ENCODE peak calls at places on chromosomes 13 and 19, in seven cellular contexts. R, A, E, C, P, L and Y are unnamed samples.

GRCh38 chr19:46350029-46350757 is 3.3 kb downstream of the PPP5C start:
- DNase-seq in R (no peak), A (no peak), E (no peak), C (no peak), P (no peak), L (peak), Y (no peak)

GRCh38 chr13:99439850-99440604 is 61.2 kb upstream of the TM9SF2 start:
- DNase-seq in R (no peak), A (no peak), E (no peak), C (no peak), P (no peak), L (no peak), Y (no peak)

GRCh38 chr13:53105881-53106280 is 77.3 kb downstream of the OLFM4 start:
- DNase-seq in R (no peak), A (no peak), E (no peak), C (no peak), P (peak), L (no peak), Y (peak)

GRCh38 chr13:40383132-40383531 is 283.3 kb downstream of the FOXO1 start:
- DNase-seq in R (no peak), A (no peak), E (no peak), C (no peak), P (no peak), L (no peak), Y (no peak)

GRCh38 chr19:19750131-19750841 is 17.4 kb upstream of the ZNF14 start:
- DNase-seq in R (no peak), A (no peak), E (no peak), C (no peak), P (no peak), L (no peak), Y (no peak)

GRCh38 chr19:38722947-38723605 is 21.2 kb downstream of the CAPN12 start:
- DNase-seq in R (no peak), A (no peak), E (no peak), C (no peak), P (no peak), L (no peak), Y (no peak)

GRCh38 chr13:99228737-99229691 is 28.4 kb downstream of the UBAC2 start:
- DNase-seq in R (no peak), A (no peak), E (no peak), C (peak), P (no peak), L (no peak), Y (no peak)

GRCh38 chr19:13401388-13401787 is 104.9 kb downstream of the CACNA1A start:
- DNase-seq in R (no peak), A (no peak), E (no peak), C (no peak), P (no peak), L (no peak), Y (peak)

GRCh38 chr13:44969858-44970484 is 19.3 kb downstream of the NUFIP1 start:
- DNase-seq in R (peak), A (no peak), E (peak), C (peak), P (peak), L (no peak), Y (no peak)

GRCh38 chr13:78714717-78715116 is 55.8 kb upstream of the OBI1 start:
- DNase-seq in R (no peak), A (no peak), E (no peak), C (no peak), P (no peak), L (no peak), Y (no peak)

GRCh38 chr13:113048766-113049165 is 56.8 kb upstream of the F7 start:
- DNase-seq in R (no peak), A (peak), E (no peak), C (no peak), P (no peak), L (peak), Y (no peak)

GRCh38 chr19:29277107-29277506 is 64.2 kb upstream of the UQCRFS1 start:
- DNase-seq in R (no peak), A (no peak), E (peak), C (peak), P (peak), L (no peak), Y (peak)

GRCh38 chr13:66794340-66795031 is 435.6 kb downstream of the PCDH9 start:
- DNase-seq in R (no peak), A (no peak), E (no peak), C (no peak), P (no peak), L (no peak), Y (no peak)

GRCh38 chr13:95553271-95553588 is 710 bp downstream of the CLDN10 start:
- DNase-seq in R (no peak), A (no peak), E (peak), C (no peak), P (no peak), L (no peak), Y (no peak)

GRCh38 chr19:49335071-49335783 is at the start of gene CD37:
- DNase-seq in R (no peak), A (no peak), E (no peak), C (peak), P (no peak), L (no peak), Y (no peak)

GRCh38 chr13:34591163-34591562 is 350.9 kb upstream of the NBEA start:
- DNase-seq in R (no peak), A (no peak), E (no peak), C (no peak), P (no peak), L (no peak), Y (no peak)

GRCh38 chr19:42370068-42370520 is 20.0 kb downstream of the CNFN start:
- DNase-seq in R (no peak), A (no peak), E (peak), C (no peak), P (no peak), L (no peak), Y (no peak)

GRCh38 chr13:44101347-44102083 is 221.8 kb downstream of the LACC1 start:
- DNase-seq in R (no peak), A (no peak), E (no peak), C (no peak), P (no peak), L (no peak), Y (no peak)

GRCh38 chr13:29847501-29847983 is 2.9 kb downstream of the UBL3 start:
- DNase-seq in R (no peak), A (no peak), E (peak), C (no peak), P (peak), L (no peak), Y (no peak)

GRCh38 chr19:55212447-55212846 is 3.1 kb upstream of the PTPRH start:
- DNase-seq in R (no peak), A (no peak), E (no peak), C (no peak), P (no peak), L (no peak), Y (peak)
- TF ChIP-seq CTCF in R (no peak), A (no peak), E (peak), C (peak), P (no peak), L (no peak), Y (peak)

GRCh38 chr13:105207586-105208293 is 1327.7 kb downstream of the EFNB2 start:
- DNase-seq in R (no peak), A (no peak), E (no peak), C (no peak), P (no peak), L (no peak), Y (no peak)
- TF ChIP-seq CTCF in R (no peak), A (no peak), E (no peak), C (no peak), P (no peak), L (no peak), Y (no peak)

DNA sequence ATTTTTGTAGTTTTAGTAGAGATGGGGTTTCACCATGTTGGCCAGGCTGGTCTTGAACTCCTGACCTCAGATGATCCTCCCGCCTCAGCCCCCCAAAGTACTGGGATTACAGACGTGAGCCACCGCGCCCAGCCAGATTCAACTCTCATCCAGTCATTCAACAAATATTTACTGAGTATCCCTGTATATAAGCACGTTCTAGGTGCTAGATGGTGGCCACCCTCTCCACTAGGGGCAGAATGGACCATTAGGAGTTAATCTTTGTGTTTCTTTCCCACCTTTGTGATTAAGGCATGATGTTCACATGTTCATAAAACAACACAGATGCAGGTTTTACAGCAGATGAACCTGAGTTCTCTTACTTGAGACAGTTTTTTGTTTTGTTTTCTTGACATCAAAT is 7.3 kb downstream of the SHKBP1 start:
- DNase-seq in R (no peak), A (no peak), E (no peak), C (no peak), P (no peak), L (no peak), Y (no peak)
- TF ChIP-seq CTCF in R (no peak), A (no peak), E (peak), C (peak), P (no peak), L (no peak), Y (no peak)

GRCh38 chr13:59960683-59961082 is 203.0 kb downstream of the DIAPH3 start:
- DNase-seq in R (no peak), A (no peak), E (no peak), C (no peak), P (no peak), L (no peak), Y (no peak)
- TF ChIP-seq CTCF in R (no peak), A (no peak), E (no peak), C (no peak), P (no peak), L (no peak), Y (no peak)

DNA sequence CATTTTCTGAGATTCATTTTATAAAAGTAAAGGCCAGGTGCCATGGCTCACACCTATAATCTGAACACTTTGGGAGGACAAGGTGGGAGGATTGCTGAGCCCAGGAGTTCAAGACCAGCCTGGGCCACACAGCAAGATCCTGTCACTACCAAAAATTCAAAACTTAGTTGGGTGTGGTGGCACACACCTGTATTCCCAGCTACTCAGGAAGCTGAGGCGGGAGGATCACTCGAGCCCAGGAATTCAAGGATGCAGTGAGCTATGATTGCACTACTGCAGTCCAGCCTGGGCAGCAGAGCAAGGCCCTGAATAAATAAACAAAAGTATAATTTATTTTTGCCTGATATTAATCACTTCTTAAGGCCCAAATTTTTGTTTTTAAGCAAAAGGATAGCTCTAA is 40.5 kb downstream of the DHRS12 start:
- DNase-seq in R (no peak), A (no peak), E (no peak), C (no peak), P (no peak), L (no peak), Y (no peak)
- TF ChIP-seq CTCF in R (no peak), A (no peak), E (no peak), C (no peak), P (no peak), L (no peak), Y (no peak)

DNA sequence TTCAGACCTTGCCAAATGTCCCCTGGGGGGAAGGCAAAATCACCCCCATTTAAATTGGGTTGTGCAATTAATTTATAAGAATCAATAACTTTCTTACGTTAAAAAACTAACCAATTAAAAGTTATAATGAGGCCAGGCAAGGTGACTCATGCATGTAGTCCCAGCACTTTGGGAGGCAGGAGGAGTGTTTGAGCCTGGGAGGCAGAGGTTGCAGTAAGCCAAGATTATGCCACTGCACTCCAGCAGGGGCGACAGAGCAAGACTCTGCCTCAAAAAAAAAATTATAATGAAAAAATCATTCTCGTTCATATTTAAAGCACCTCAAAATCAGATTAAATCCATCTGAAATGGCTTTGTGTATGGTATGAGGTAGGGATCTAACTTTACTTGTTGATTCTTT is 18.4 kb upstream of the SIGLEC14 start:
- DNase-seq in R (no peak), A (no peak), E (no peak), C (no peak), P (no peak), L (no peak), Y (peak)
- TF ChIP-seq CTCF in R (peak), A (no peak), E (no peak), C (no peak), P (no peak), L (no peak), Y (peak)